ENCODE peak calls at places on chromosome 6, in nine cellular contexts. G is A549, H is IMR-90, V is breast epithelium, I is tibial nerve, U is right lobe of liver, R is suprapubic skin, P is stomach, S is ovary. T is an unnamed sample.

GRCh38 chr6:137112067-137112355 is 61.4 kb downstream of the IL22RA2 start:
- DNase-seq in G (no peak), H (peak), V (no peak), I (no peak), U (no peak), R (no peak), P (no peak), S (no peak), T (no peak)

GRCh38 chr6:52013035-52013434 is 74.4 kb downstream of the PKHD1 start:
- DNase-seq in G (peak), H (no peak), V (peak), I (peak), U (no peak), R (no peak), P (peak), S (no peak), T (no peak)

GRCh38 chr6:3296537-3297453 is 38.0 kb downstream of the PSMG4 start:
- DNase-seq in G (peak), H (peak), V (no peak), I (no peak), U (no peak), R (peak), P (no peak), S (no peak), T (no peak)

GRCh38 chr6:7424967-7425807 is 35.6 kb downstream of the RIOK1 start:
- DNase-seq in G (peak), H (peak), V (peak), I (no peak), U (no peak), R (no peak), P (no peak), S (no peak), T (no peak)

GRCh38 chr6:1552296-1552761 is 57.4 kb upstream of the FOXC1 start:
- DNase-seq in G (peak), H (peak), V (no peak), I (no peak), U (no peak), R (no peak), P (no peak), S (no peak), T (no peak)

GRCh38 chr6:118565317-118565960 is 17.3 kb downstream of the PLN start:
- DNase-seq in G (peak), H (peak), V (no peak), I (no peak), U (no peak), R (no peak), P (no peak), S (no peak), T (no peak)

GRCh38 chr6:125812394-125813231 is 21.9 kb downstream of the NCOA7 start:
- DNase-seq in G (peak), H (peak), V (no peak), I (no peak), U (no peak), R (no peak), P (no peak), S (no peak), T (no peak)

GRCh38 chr6:83853178-83853967 is at the start of gene RIPPLY2:
- DNase-seq in G (peak), H (peak), V (no peak), I (no peak), U (peak), R (no peak), P (no peak), S (peak), T (peak)

GRCh38 chr6:38584731-38585130 is 55.0 kb downstream of the BTBD9 start:
- DNase-seq in G (no peak), H (no peak), V (no peak), I (no peak), U (no peak), R (no peak), P (no peak), S (no peak), T (no peak)

GRCh38 chr6:43923376-43924221 is 153.6 kb downstream of the VEGFA start:
- DNase-seq in G (no peak), H (peak), V (no peak), I (no peak), U (peak), R (peak), P (no peak), S (no peak), T (no peak)

GRCh38 chr6:168322966-168323365 is 3.4 kb upstream of the DACT2 start:
- DNase-seq in G (peak), H (no peak), V (no peak), I (no peak), U (no peak), R (no peak), P (no peak), S (no peak), T (no peak)

GRCh38 chr6:153015094-153015645 is 12.7 kb upstream of the MTRF1L start:
- DNase-seq in G (no peak), H (no peak), V (no peak), I (no peak), U (no peak), R (no peak), P (no peak), S (no peak), T (no peak)

GRCh38 chr6:3665608-3666007 is 85.9 kb downstream of the PXDC1 start:
- DNase-seq in G (no peak), H (no peak), V (no peak), I (no peak), U (no peak), R (no peak), P (no peak), S (no peak), T (no peak)

GRCh38 chr6:53357576-53358343 is 9.0 kb upstream of the ELOVL5 start:
- DNase-seq in G (no peak), H (no peak), V (no peak), I (no peak), U (no peak), R (no peak), P (no peak), S (no peak), T (no peak)

GRCh38 chr6:53361549-53362031 is 12.8 kb upstream of the ELOVL5 start:
- DNase-seq in G (peak), H (peak), V (peak), I (no peak), U (no peak), R (no peak), P (no peak), S (no peak), T (no peak)

GRCh38 chr6:53358440-53359087 is 9.8 kb upstream of the ELOVL5 start:
- DNase-seq in G (no peak), H (no peak), V (no peak), I (no peak), U (peak), R (no peak), P (no peak), S (no peak), T (no peak)

GRCh38 chr6:53359843-53360834 is 11.4 kb upstream of the ELOVL5 start:
- DNase-seq in G (peak), H (peak), V (no peak), I (no peak), U (no peak), R (no peak), P (no peak), S (no peak), T (no peak)

DNA sequence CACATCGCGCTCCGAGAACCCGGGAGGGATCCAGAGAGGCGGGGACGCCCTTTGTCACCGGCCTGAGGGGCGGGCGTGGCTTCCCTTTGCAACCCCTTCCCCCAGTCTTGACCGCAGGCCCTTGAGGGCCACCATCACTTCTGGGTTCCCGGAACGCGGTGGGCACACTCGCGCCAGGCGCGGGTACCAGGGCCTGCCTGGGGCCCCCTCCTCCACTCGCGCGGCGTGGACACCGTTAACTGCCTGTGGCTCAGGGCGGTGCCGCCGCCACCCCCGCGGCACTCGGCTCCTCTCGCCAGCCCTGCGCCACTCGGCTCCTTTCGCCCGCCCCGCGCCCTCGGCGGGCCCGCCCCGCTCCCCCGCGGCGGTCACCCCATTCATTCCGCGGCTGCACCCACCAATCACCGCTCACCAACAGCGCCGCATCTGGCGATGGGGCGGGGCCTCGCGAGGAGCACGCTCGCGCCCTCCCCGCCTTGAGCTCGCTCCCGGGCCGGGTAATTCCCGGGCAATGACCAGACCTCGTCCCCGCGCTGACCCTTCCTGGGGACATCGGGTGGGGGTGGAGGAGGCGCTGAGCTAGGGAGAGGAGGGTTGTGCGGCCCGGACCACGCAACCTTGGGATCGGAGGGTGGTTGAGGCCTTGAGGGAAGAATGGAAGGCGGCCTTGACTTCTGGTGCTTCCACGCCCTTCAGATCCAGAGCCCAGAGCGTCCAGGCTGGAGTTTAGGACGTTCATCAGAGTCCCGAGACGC is 10.5 kb upstream of the ELOVL5 start:
- DNase-seq in G (peak), H (peak), V (peak), I (peak), U (peak), R (peak), P (peak), S (peak), T (peak)
- TF ChIP-seq POLR2A in G (peak), H (peak), V (peak), I (peak), U (peak), R (peak), P (no peak), S (peak), T (no peak)

DNA sequence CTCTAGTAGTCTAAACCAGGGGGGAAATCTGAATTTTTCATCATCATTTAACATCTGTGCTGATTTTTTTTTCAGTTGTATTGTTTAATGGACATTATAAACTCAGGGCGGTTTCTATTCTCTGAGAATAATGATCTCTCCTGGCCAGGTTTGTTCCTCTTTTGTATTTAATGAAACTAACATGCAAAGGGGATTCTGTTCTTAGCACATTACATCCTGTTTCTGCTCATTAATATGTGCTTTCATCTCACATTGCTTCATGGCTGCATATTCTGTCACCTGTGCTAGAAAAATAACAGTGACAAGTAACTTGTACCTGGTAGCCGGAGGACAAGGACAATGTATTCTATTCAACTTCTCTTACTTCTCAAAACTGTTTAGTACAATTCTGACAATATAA is 806 bp downstream of the HLA-DOB start:
- DNase-seq in G (no peak), H (no peak), V (no peak), I (no peak), U (no peak), R (no peak), P (no peak), S (no peak), T (no peak)
- H3K4me3 ChIP-seq in G (no peak), H (no peak), V (no peak), I (no peak), U (no peak), R (no peak), P (no peak), S (no peak), T (no peak)

DNA sequence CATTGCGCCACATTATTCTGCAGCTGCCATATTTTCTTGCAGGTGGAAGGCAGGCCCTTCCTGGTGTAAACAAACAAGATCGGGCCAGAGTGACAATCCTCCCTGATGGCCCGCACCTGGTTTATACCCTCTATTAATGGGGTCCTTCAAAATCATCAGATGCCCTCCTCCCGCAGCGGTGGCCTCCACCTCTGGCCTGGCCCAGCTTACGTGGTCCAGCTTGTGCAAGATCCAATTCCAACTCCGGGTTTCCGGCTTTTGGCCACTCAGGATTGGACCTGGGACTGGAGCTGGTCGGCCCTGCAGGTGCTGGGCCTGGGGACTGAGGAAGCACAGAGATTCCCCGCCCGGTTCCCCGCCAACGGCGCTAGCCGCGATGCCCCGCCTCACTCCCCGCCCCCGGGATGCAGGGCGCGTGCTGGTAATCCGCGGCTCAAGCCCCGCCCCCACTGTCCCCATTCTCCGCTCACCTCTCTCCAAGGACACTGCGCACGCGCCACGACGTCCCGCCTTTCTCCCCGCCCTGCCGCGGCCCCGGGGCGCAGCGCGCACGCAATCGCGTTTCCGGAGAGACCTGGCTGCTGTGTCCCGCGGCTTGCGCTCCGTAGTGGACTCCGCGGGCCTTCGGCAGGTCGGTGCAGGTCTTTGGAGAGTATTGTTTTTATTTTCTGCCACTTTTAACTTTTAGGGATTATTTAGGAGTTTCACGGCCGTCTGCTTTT is at the start of gene TMEM14B:
- DNase-seq in G (peak), H (peak), V (peak), I (peak), U (peak), R (peak), P (peak), S (peak), T (peak)
- TF ChIP-seq POLR2A in G (peak), H (peak), V (peak), I (peak), U (peak), R (peak), P (no peak), S (peak), T (no peak)

GRCh38 chr6:17167327-17167979 is 65.6 kb downstream of the STMND1 start:
- DNase-seq in G (peak), H (peak), V (no peak), I (no peak), U (peak), R (no peak), P (peak), S (no peak), T (no peak)
- H3K4me3 ChIP-seq in G (no peak), H (no peak), V (no peak), I (no peak), U (no peak), R (no peak), P (no peak), S (no peak), T (no peak)

DNA sequence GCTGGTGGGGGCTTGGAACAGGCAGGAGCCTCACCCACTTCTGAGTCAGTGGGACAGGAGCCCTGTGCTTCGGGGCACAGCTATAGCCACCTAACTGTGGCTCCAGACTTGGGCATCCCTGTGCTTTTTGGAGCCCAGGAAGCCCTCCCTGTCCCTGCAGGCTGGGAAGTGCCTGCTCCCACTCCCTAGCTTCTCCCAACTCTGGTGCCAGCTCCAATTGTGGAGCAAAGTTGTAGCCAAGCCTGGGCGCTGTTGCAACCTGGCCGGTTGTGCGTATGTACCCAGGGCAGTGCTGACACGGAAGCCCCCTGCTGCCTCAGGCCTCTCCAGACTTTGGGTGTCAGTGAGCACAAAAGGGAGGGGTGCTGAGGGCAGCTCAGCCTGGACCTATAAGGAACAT is 601.7 kb upstream of the GJE1 start:
- DNase-seq in G (no peak), H (no peak), V (no peak), I (no peak), U (no peak), R (no peak), P (no peak), S (no peak), T (no peak)
- TF ChIP-seq POLR2A in G (no peak), H (no peak), V (no peak), I (no peak), U (no peak), R (no peak), P (no peak), S (no peak), T (no peak)

GRCh38 chr6:106360410-106360988 is at the start of gene CRYBG1:
- DNase-seq in G (peak), H (no peak), V (peak), I (no peak), U (peak), R (peak), P (peak), S (peak), T (peak)
- H3K4me3 ChIP-seq in G (peak), H (peak), V (peak), I (peak), U (peak), R (peak), P (peak), S (peak), T (peak)

DNA sequence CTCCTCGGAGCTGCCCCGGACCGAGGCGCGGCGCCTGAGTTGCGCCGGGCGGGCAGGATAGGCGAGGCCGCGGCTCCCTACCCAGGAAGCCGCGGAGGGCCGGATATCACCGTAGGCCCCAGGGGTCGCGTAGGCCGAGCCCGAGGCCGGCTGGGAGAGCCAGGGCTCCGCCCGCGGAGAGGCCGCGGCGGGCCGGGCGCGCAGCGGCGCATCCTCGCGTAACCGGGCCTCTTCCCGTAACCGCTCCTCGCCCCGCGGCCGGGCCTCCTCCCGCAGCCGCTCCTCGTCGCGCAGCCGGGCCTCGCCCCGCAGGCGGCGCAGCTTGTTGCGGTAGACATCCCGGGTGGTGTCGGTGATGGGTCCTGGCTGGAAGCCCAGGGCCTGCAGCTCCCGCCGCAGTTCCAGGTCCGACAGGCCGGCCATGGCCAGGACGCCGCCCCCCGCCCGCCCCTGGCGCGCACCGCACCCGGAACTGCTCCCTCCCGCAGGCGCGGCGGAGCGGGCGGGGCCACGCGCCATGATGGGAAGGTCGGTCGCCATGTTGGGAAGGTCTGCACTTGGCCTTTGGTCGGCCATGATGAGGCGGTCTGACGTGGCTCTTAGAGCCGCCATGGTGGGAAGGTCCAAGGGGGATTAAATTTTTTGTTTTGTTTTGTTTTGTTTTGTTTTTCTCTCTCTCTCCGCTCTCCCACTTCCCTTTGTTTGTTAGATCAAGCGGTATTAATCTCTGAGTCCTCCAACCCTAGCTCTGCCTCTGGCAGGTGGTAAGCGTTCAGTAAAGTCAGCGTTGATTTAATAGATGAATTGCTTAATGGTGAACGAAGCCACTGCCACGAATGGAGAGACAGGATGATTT is at the start of gene LEMD2:
- DNase-seq in G (peak), H (peak), V (peak), I (peak), U (peak), R (peak), P (peak), S (peak), T (peak)
- TF ChIP-seq POLR2A in G (peak), H (peak), V (peak), I (peak), U (peak), R (peak), P (no peak), S (peak), T (peak)

GRCh38 chr6:134173007-134173690 is 120.7 kb upstream of the SLC2A12 start:
- DNase-seq in G (no peak), H (peak), V (no peak), I (no peak), U (no peak), R (no peak), P (no peak), S (no peak), T (no peak)

GRCh38 chr6:134170844-134171243 is 118.4 kb upstream of the SLC2A12 start:
- DNase-seq in G (no peak), H (peak), V (peak), I (no peak), U (no peak), R (no peak), P (no peak), S (peak), T (no peak)

GRCh38 chr6:134173936-134174789 is 121.7 kb upstream of the SLC2A12 start:
- DNase-seq in G (peak), H (peak), V (peak), I (peak), U (peak), R (peak), P (peak), S (peak), T (peak)

GRCh38 chr6:134171517-134171916 is 119.1 kb upstream of the SLC2A12 start:
- DNase-seq in G (no peak), H (peak), V (no peak), I (no peak), U (no peak), R (no peak), P (no peak), S (no peak), T (no peak)

DNA sequence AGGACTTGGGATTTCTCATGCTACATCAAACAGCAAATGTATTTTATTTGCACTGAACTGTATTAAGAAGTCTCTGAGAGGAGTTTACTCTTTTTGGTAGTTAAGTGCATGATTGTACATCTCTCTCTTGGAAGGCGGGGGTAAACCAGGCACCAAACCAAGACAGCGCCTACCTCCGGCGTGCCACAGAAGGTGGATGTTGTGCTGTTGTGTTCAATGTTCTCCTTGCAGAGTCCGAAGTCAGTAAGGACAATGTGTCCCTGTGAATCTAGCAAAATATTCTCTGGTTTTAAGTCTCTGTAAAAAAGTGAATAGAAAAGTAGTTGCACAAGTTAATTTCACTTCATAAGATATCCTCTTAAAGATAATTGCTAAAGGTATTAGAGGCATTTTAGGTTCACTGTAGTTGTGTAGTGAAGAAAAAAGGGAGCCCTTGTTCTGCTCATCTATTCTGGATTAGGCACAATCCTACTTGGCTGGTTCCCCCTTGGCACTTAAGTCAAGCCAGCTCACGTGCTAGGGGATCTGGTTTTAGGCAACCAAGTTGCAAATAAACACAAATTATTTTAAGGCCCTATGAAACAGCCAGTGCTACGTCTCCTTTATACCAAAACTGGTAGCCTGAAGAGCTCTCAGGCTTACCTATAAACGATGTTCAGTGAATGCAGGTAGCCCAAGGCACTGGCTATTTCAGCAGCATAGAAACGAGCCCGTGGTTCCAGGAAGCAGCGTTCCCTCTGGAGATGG is 119.8 kb upstream of the SLC2A12 start:
- DNase-seq in G (no peak), H (peak), V (no peak), I (no peak), U (no peak), R (no peak), P (no peak), S (no peak), T (no peak)
- H3K4me3 ChIP-seq in G (peak), H (peak), V (peak), I (peak), U (peak), R (peak), P (peak), S (peak), T (peak)

T was measured in lower leg skin.